ENCODE peak calls at places on chromosomes 11 and 22, in four cellular contexts. One of them, this sample, is unnamed.

GRCh38 chr22:35076648-35077047 is 10.7 kb downstream of the ISX start:
- DNase-seq in fibroblast of pulmonary artery: no peak
- DNase-seq in cardiac muscle cell: no peak
- DNase-seq in H9: no peak
- DNase-seq in this sample: no peak

GRCh38 chr11:32583451-32584271 is at the start of gene EIF3M:
- DNase-seq in H9: peak; percentile 97
- DNase-seq in cardiac muscle cell: peak; percentile 98
- DNase-seq in fibroblast of pulmonary artery: peak; percentile 97
- DNase-seq in this sample: peak; percentile 96

GRCh38 chr22:25105817-25106650 is 93.6 kb upstream of the CRYBB3 start:
- DNase-seq in fibroblast of pulmonary artery: no peak
- DNase-seq in H9: no peak
- DNase-seq in cardiac muscle cell: no peak
- DNase-seq in this sample: no peak

GRCh38 chr11:132777067-132777975 is 755.0 kb downstream of the OPCML start:
- DNase-seq in cardiac muscle cell: no peak
- DNase-seq in fibroblast of pulmonary artery: no peak
- DNase-seq in H9: no peak
- DNase-seq in this sample: no peak

GRCh38 chr11:61791737-61792309 is 576 bp downstream of the TMEM258 start:
- DNase-seq in fibroblast of pulmonary artery: peak; percentile 97
- DNase-seq in H9: no peak
- DNase-seq in cardiac muscle cell: peak; percentile 96
- DNase-seq in this sample: no peak

GRCh38 chr11:116771935-116772334 is 852 bp downstream of the BUD13 start:
- DNase-seq in fibroblast of pulmonary artery: no peak
- DNase-seq in H9: no peak
- DNase-seq in cardiac muscle cell: no peak
- DNase-seq in this sample: no peak

GRCh38 chr22:50082961-50083461 is 2.2 kb downstream of the MLC1 start:
- DNase-seq in cardiac muscle cell: no peak
- DNase-seq in H9: no peak
- DNase-seq in fibroblast of pulmonary artery: no peak
- DNase-seq in this sample: no peak

GRCh38 chr11:9903579-9903978 is 239.7 kb downstream of the SWAP70 start:
- DNase-seq in H9: no peak
- DNase-seq in fibroblast of pulmonary artery: no peak
- DNase-seq in cardiac muscle cell: no peak
- DNase-seq in this sample: no peak

GRCh38 chr22:28341001-28341400 is 338.6 kb downstream of the TTC28 start:
- DNase-seq in H9: no peak
- DNase-seq in cardiac muscle cell: peak; percentile 50
- DNase-seq in fibroblast of pulmonary artery: peak; percentile 54
- DNase-seq in this sample: no peak

GRCh38 chr22:41247703-41248102 is 7.0 kb upstream of the CHADL start:
- DNase-seq in fibroblast of pulmonary artery: no peak
- DNase-seq in H9: no peak
- DNase-seq in cardiac muscle cell: no peak
- DNase-seq in this sample: no peak

DNA sequence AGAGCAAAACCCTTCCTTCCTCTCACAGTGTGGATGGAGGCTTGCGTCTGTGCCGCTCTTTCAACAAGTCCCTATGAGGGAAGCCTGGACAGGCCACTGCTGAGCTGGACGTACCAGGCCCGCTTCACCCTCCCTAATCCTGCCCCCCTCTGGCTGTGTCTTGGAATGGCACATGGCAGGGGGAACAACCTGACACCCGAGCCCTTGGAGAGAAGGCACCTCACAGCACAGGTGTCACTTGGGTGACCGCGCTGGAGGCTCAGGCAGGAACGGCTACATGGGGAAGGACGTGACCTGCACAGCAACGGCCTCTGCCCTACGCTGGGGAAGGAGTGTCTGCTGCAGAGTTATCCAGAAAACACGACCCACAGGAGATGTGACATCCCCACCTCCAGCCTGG is 11.0 kb downstream of the CARS1 start:
- DNase-seq in cardiac muscle cell: no peak
- DNase-seq in fibroblast of pulmonary artery: no peak
- DNase-seq in H9: peak; percentile 50
- DNase-seq in this sample: no peak
- TF ChIP-seq CTCF in cardiac muscle cell: peak; percentile 19
- TF ChIP-seq CTCF in fibroblast of pulmonary artery: peak; percentile 22
- TF ChIP-seq CTCF in H9: peak; percentile 52
- TF ChIP-seq CTCF in this sample: peak; percentile 31

GRCh38 chr11:83193315-83194283 is at the start of gene ANKRD42:
- DNase-seq in H9: peak; percentile 95
- DNase-seq in fibroblast of pulmonary artery: peak; percentile 97
- DNase-seq in cardiac muscle cell: peak; percentile 98
- DNase-seq in this sample: peak; percentile 90
- TF ChIP-seq CTCF in H9: no peak
- TF ChIP-seq CTCF in fibroblast of pulmonary artery: no peak
- TF ChIP-seq CTCF in cardiac muscle cell: no peak
- TF ChIP-seq CTCF in this sample: no peak

DNA sequence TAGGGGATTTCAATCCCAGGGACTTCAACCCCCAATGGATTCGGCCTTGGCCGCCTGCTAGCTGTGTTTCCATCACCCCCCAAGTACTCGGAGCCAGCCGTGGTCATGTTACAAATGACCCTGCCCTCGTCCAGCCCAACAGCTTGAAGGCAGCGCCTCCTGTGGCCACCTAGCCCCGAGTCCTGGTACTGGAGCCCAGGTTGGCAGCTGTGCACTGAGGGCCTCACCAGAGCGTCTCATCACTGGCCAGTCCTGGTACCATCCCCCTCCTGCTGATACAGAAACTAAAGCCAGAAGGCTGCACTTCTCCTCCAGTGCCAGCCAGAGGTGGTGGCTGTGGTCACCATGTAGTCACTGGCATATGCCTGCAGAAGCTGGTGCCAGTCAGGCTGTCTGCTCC is 44.9 kb upstream of the FADD start:
- DNase-seq in H9: peak; percentile 85
- DNase-seq in fibroblast of pulmonary artery: peak; percentile 8
- DNase-seq in cardiac muscle cell: peak; percentile 25
- DNase-seq in this sample: no peak
- TF ChIP-seq CTCF in H9: peak; percentile 74
- TF ChIP-seq CTCF in fibroblast of pulmonary artery: peak; percentile 31
- TF ChIP-seq CTCF in cardiac muscle cell: peak; percentile 36
- TF ChIP-seq CTCF in this sample: peak; percentile 66

DNA sequence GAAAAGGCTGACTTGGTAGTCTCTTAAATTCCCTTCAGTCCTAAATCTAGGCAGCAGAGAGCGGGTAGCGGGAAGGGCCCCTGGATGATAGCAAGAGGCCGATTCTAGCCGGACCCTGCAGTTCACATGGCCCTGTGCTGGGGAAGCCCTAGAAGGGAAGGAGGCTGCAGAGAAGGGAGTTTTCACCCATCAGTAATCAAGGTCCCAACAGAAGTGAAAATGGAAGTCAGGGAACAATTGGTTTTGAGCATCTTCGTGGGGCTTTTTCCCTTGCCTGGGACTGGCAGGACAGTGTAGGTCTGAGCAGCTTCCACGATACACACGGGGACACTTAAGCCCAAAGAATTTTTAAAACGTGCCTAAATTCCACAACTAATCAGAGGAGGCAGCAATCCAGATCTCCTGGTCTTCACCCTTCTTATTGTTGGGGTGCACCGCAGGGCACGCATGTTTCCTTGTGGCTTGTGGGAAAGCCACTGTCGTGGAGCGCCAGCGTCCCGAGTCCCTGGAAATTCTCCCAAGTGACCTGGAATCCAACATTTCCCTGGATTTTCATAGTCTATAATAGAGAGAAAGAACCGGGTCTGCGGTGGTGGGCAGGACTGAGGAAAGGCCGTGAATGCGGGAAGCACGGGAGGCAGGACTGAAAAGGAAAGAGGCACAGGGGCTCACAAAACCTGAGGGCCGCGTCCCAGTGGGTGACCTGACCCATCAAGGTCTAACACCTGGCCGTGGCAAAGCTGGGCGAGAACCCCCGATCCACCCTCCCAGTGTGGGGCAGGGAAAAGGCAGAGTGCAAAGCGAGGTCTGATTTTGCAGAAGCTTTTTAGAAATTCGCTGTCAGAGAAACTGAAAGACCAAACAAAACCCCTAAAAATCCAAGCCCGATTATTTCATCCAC is 832 bp upstream of the OAF start:
- DNase-seq in H9: no peak
- DNase-seq in fibroblast of pulmonary artery: no peak
- DNase-seq in cardiac muscle cell: no peak
- DNase-seq in this sample: no peak
- TF ChIP-seq CTCF in H9: no peak
- TF ChIP-seq CTCF in fibroblast of pulmonary artery: no peak
- TF ChIP-seq CTCF in cardiac muscle cell: no peak
- TF ChIP-seq CTCF in this sample: no peak

GRCh38 chr11:130449996-130450419 is 1.6 kb downstream of the ADAMTS15 start:
- DNase-seq in fibroblast of pulmonary artery: peak; percentile 90
- DNase-seq in H9: peak; percentile 94
- DNase-seq in cardiac muscle cell: peak; percentile 94
- DNase-seq in this sample: peak; percentile 83
- TF ChIP-seq CTCF in fibroblast of pulmonary artery: peak; percentile 67
- TF ChIP-seq CTCF in H9: peak; percentile 85
- TF ChIP-seq CTCF in cardiac muscle cell: peak; percentile 76
- TF ChIP-seq CTCF in this sample: peak; percentile 72

GRCh38 chr11:115215694-115216615 is 288.3 kb downstream of the CADM1 start:
- DNase-seq in H9: peak; percentile 41
- DNase-seq in fibroblast of pulmonary artery: no peak
- DNase-seq in cardiac muscle cell: no peak
- DNase-seq in this sample: no peak
- TF ChIP-seq CTCF in H9: peak; percentile 66
- TF ChIP-seq CTCF in fibroblast of pulmonary artery: no peak
- TF ChIP-seq CTCF in cardiac muscle cell: no peak
- TF ChIP-seq CTCF in this sample: peak; percentile 63